ENCODE peak calls at places on chromosomes 6 and 20, in eight cellular contexts. C is cerebellar cortex, T is omental fat pad, K is PC-3, Q is neural crest cell, G is Caki2, O is mesenchymal stem cell, F is NCI-H510A. M is an unnamed sample.

GRCh38 chr20:22796465-22797077 is 212.2 kb upstream of the FOXA2 start:
- DNase-seq in G (no peak), C (no peak), O (peak), T (no peak), F (no peak), Q (no peak), K (peak), M (peak)

GRCh38 chr6:33534702-33535101 is 45.4 kb downstream of the BAK1 start:
- DNase-seq in K (no peak), C (no peak), O (no peak), T (no peak), G (no peak), F (no peak), Q (no peak), M (no peak)

GRCh38 chr6:107504655-107505054 is 14.7 kb downstream of the SOBP start:
- DNase-seq in F (no peak), C (no peak), T (no peak), K (no peak), Q (no peak), O (no peak), G (no peak), M (no peak)

GRCh38 chr6:82129814-82130213 is 117.7 kb downstream of the IBTK start:
- DNase-seq in T (no peak), O (no peak), C (no peak), F (no peak), G (no peak), Q (no peak), K (no peak), M (no peak)

GRCh38 chr6:7373739-7374138 is 15.8 kb downstream of the CAGE1 start:
- DNase-seq in O (no peak), Q (no peak), F (no peak), C (no peak), T (no peak), G (no peak), K (no peak), M (no peak)

GRCh38 chr20:17747431-17747846 is 47.7 kb downstream of the BANF2 start:
- DNase-seq in T (no peak), C (no peak), Q (no peak), F (no peak), G (peak), O (peak), K (peak), M (peak)

GRCh38 chr6:122007366-122007765 is 392.1 kb upstream of the HSF2 start:
- DNase-seq in C (peak), T (no peak), O (no peak), Q (no peak), F (no peak), K (no peak), G (no peak), M (peak)

GRCh38 chr20:4226330-4227084 is 211.1 kb upstream of the RNF24 start:
- DNase-seq in K (no peak), O (no peak), T (no peak), Q (no peak), G (no peak), C (no peak), F (no peak), M (no peak)